ENCODE peak calls at places on chromosome 17, in ten cellular contexts. One of them, this sample, is unnamed.

GRCh38 chr17:82399030-82399429 is 19.1 kb upstream of the HEXD start:
- DNase-seq in IMR-90: peak; percentile 50
- DNase-seq in left ventricle myocardium inferior: peak; percentile 55
- DNase-seq in heart left ventricle: peak; percentile 38
- DNase-seq in H9: no peak
- DNase-seq in spleen: no peak
- DNase-seq in transverse colon: no peak
- DNase-seq in body of pancreas: no peak
- DNase-seq in GM23248: peak; percentile 92
- DNase-seq in A549: no peak
- DNase-seq in this sample: no peak

GRCh38 chr17:64531955-64532371 is 25.2 kb downstream of the CEP95 start:
- DNase-seq in IMR-90: peak; percentile 59
- DNase-seq in left ventricle myocardium inferior: no peak
- DNase-seq in heart left ventricle: no peak
- DNase-seq in H9: no peak
- DNase-seq in spleen: no peak
- DNase-seq in transverse colon: no peak
- DNase-seq in body of pancreas: no peak
- DNase-seq in GM23248: peak; percentile 56
- DNase-seq in A549: no peak
- DNase-seq in this sample: no peak

GRCh38 chr17:9022553-9023388 is 1.5 kb downstream of the NTN1 start:
- DNase-seq in IMR-90: no peak
- DNase-seq in left ventricle myocardium inferior: peak; percentile 18
- DNase-seq in heart left ventricle: no peak
- DNase-seq in H9: peak; percentile 69
- DNase-seq in spleen: no peak
- DNase-seq in transverse colon: no peak
- DNase-seq in body of pancreas: no peak
- DNase-seq in GM23248: peak; percentile 55
- DNase-seq in A549: peak; percentile 41
- DNase-seq in this sample: no peak

GRCh38 chr17:32495347-32496253 is 8.8 kb downstream of the CDK5R1 start:
- DNase-seq in IMR-90: peak; percentile 30
- DNase-seq in left ventricle myocardium inferior: no peak
- DNase-seq in heart left ventricle: peak; percentile 45
- DNase-seq in H9: no peak
- DNase-seq in spleen: peak; percentile 88
- DNase-seq in transverse colon: no peak
- DNase-seq in body of pancreas: no peak
- DNase-seq in GM23248: peak; percentile 64
- DNase-seq in A549: no peak
- DNase-seq in this sample: no peak

GRCh38 chr17:79575229-79575628 is 35.6 kb downstream of the RBFOX3 start:
- DNase-seq in IMR-90: no peak
- DNase-seq in left ventricle myocardium inferior: no peak
- DNase-seq in heart left ventricle: no peak
- DNase-seq in H9: no peak
- DNase-seq in spleen: peak; percentile 22
- DNase-seq in transverse colon: no peak
- DNase-seq in body of pancreas: no peak
- DNase-seq in GM23248: no peak
- DNase-seq in A549: no peak
- DNase-seq in this sample: no peak

GRCh38 chr17:79777166-79777843 is 643 bp upstream of the CBX2 start:
- DNase-seq in IMR-90: peak; percentile 32
- DNase-seq in left ventricle myocardium inferior: peak; percentile 68
- DNase-seq in heart left ventricle: peak; percentile 82
- DNase-seq in H9: peak; percentile 88
- DNase-seq in spleen: peak; percentile 88
- DNase-seq in transverse colon: peak; percentile 52
- DNase-seq in body of pancreas: peak; percentile 49
- DNase-seq in GM23248: peak; percentile 64
- DNase-seq in A549: peak; percentile 73
- DNase-seq in this sample: peak; percentile 35

GRCh38 chr17:11551442-11551841 is 46.8 kb upstream of the DNAH9 start:
- DNase-seq in IMR-90: no peak
- DNase-seq in left ventricle myocardium inferior: no peak
- DNase-seq in heart left ventricle: no peak
- DNase-seq in H9: no peak
- DNase-seq in spleen: no peak
- DNase-seq in transverse colon: no peak
- DNase-seq in body of pancreas: no peak
- DNase-seq in GM23248: no peak
- DNase-seq in A549: no peak
- DNase-seq in this sample: no peak

GRCh38 chr17:12046786-12047185 is 26.1 kb downstream of the MAP2K4 start:
- DNase-seq in IMR-90: no peak
- DNase-seq in left ventricle myocardium inferior: no peak
- DNase-seq in heart left ventricle: no peak
- DNase-seq in H9: no peak
- DNase-seq in spleen: no peak
- DNase-seq in transverse colon: no peak
- DNase-seq in body of pancreas: no peak
- DNase-seq in GM23248: no peak
- DNase-seq in A549: no peak
- DNase-seq in this sample: no peak

GRCh38 chr17:79647456-79647915 is 36.6 kb upstream of the RBFOX3 start:
- DNase-seq in IMR-90: no peak
- DNase-seq in left ventricle myocardium inferior: no peak
- DNase-seq in heart left ventricle: no peak
- DNase-seq in H9: peak; percentile 20
- DNase-seq in spleen: no peak
- DNase-seq in transverse colon: no peak
- DNase-seq in body of pancreas: no peak
- DNase-seq in GM23248: no peak
- DNase-seq in A549: no peak
- DNase-seq in this sample: no peak

GRCh38 chr17:44928136-44928535 is 12.8 kb upstream of the GFAP start:
- DNase-seq in IMR-90: no peak
- DNase-seq in left ventricle myocardium inferior: peak; percentile 9
- DNase-seq in heart left ventricle: no peak
- DNase-seq in H9: no peak
- DNase-seq in spleen: peak; percentile 39
- DNase-seq in transverse colon: peak; percentile 6
- DNase-seq in body of pancreas: no peak
- DNase-seq in GM23248: no peak
- DNase-seq in A549: no peak
- DNase-seq in this sample: no peak

GRCh38 chr17:53142890-53143289 is 679.8 kb upstream of the KIF2B start:
- DNase-seq in IMR-90: no peak
- DNase-seq in left ventricle myocardium inferior: no peak
- DNase-seq in heart left ventricle: no peak
- DNase-seq in H9: peak; percentile 55
- DNase-seq in spleen: no peak
- DNase-seq in transverse colon: no peak
- DNase-seq in body of pancreas: no peak
- DNase-seq in GM23248: no peak
- DNase-seq in A549: peak; percentile 41
- DNase-seq in this sample: no peak

GRCh38 chr17:71899317-71899716 is 221.5 kb upstream of the SOX9 start:
- DNase-seq in IMR-90: peak; percentile 59
- DNase-seq in left ventricle myocardium inferior: no peak
- DNase-seq in heart left ventricle: no peak
- DNase-seq in H9: no peak
- DNase-seq in spleen: no peak
- DNase-seq in transverse colon: no peak
- DNase-seq in body of pancreas: no peak
- DNase-seq in GM23248: peak; percentile 54
- DNase-seq in A549: no peak
- DNase-seq in this sample: no peak

GRCh38 chr17:35809855-35810461 is 674 bp downstream of the TAF15 start:
- DNase-seq in IMR-90: peak; percentile 23
- DNase-seq in left ventricle myocardium inferior: no peak
- DNase-seq in heart left ventricle: no peak
- DNase-seq in H9: peak; percentile 44
- DNase-seq in spleen: no peak
- DNase-seq in transverse colon: no peak
- DNase-seq in body of pancreas: no peak
- DNase-seq in GM23248: peak; percentile 75
- DNase-seq in A549: no peak
- DNase-seq in this sample: no peak

GRCh38 chr17:41762841-41763240 is 23.7 kb downstream of the JUP start:
- DNase-seq in IMR-90: no peak
- DNase-seq in left ventricle myocardium inferior: no peak
- DNase-seq in heart left ventricle: no peak
- DNase-seq in H9: no peak
- DNase-seq in spleen: no peak
- DNase-seq in transverse colon: no peak
- DNase-seq in body of pancreas: no peak
- DNase-seq in GM23248: no peak
- DNase-seq in A549: no peak
- DNase-seq in this sample: no peak

GRCh38 chr17:63440770-63441335 is 5.3 kb downstream of the CYB561 start:
- DNase-seq in IMR-90: no peak
- DNase-seq in left ventricle myocardium inferior: no peak
- DNase-seq in heart left ventricle: no peak
- DNase-seq in H9: no peak
- DNase-seq in spleen: no peak
- DNase-seq in transverse colon: no peak
- DNase-seq in body of pancreas: no peak
- DNase-seq in GM23248: no peak
- DNase-seq in A549: no peak
- DNase-seq in this sample: no peak

GRCh38 chr17:78959803-78960202 is 19.9 kb downstream of the LGALS3BP start:
- DNase-seq in IMR-90: no peak
- DNase-seq in left ventricle myocardium inferior: no peak
- DNase-seq in heart left ventricle: no peak
- DNase-seq in H9: peak; percentile 31
- DNase-seq in spleen: no peak
- DNase-seq in transverse colon: no peak
- DNase-seq in body of pancreas: no peak
- DNase-seq in GM23248: no peak
- DNase-seq in A549: no peak
- DNase-seq in this sample: no peak

GRCh38 chr17:42832934-42833770 is at the start of gene PSME3:
- DNase-seq in IMR-90: peak; percentile 85
- DNase-seq in left ventricle myocardium inferior: peak; percentile 91
- DNase-seq in heart left ventricle: peak; percentile 90
- DNase-seq in H9: peak; percentile 96
- DNase-seq in spleen: peak; percentile 99
- DNase-seq in transverse colon: peak; percentile 93
- DNase-seq in body of pancreas: peak; percentile 92
- DNase-seq in GM23248: peak; percentile 97
- DNase-seq in A549: peak; percentile 92
- DNase-seq in this sample: peak; percentile 90

GRCh38 chr17:75181608-75182318 is 996 bp downstream of the SUMO2 start:
- DNase-seq in IMR-90: no peak
- DNase-seq in left ventricle myocardium inferior: peak; percentile 17
- DNase-seq in heart left ventricle: no peak
- DNase-seq in H9: no peak
- DNase-seq in spleen: no peak
- DNase-seq in transverse colon: peak; percentile 30
- DNase-seq in body of pancreas: peak; percentile 8
- DNase-seq in GM23248: peak; percentile 68
- DNase-seq in A549: no peak
- DNase-seq in this sample: peak; percentile 39

GRCh38 chr17:75020331-75021110 is 8.1 kb downstream of the MRPL58 start:
- DNase-seq in IMR-90: no peak
- DNase-seq in left ventricle myocardium inferior: no peak
- DNase-seq in heart left ventricle: no peak
- DNase-seq in H9: no peak
- DNase-seq in spleen: no peak
- DNase-seq in transverse colon: no peak
- DNase-seq in body of pancreas: no peak
- DNase-seq in GM23248: no peak
- DNase-seq in A549: no peak
- DNase-seq in this sample: no peak

GRCh38 chr17:26807024-26807423 is 486.9 kb upstream of the WSB1 start:
- DNase-seq in IMR-90: no peak
- DNase-seq in left ventricle myocardium inferior: no peak
- DNase-seq in heart left ventricle: no peak
- DNase-seq in H9: no peak
- DNase-seq in spleen: no peak
- DNase-seq in transverse colon: no peak
- DNase-seq in body of pancreas: no peak
- DNase-seq in GM23248: no peak
- DNase-seq in A549: no peak
- DNase-seq in this sample: no peak
- H3K4me1 ChIP-seq in IMR-90: no peaks in the 10 kb centered on the region
- H3K4me1 ChIP-seq in left ventricle myocardium inferior: no peaks in the 10 kb centered on the region
- H3K4me1 ChIP-seq in heart left ventricle: no peaks in the 10 kb centered on the region
- H3K4me1 ChIP-seq in H9: no peaks in the 10 kb centered on the region
- H3K4me1 ChIP-seq in spleen: no peaks in the 10 kb centered on the region
- H3K4me1 ChIP-seq in transverse colon: no peaks in the 10 kb centered on the region
- H3K4me1 ChIP-seq in body of pancreas: no peaks in the 10 kb centered on the region
- H3K4me1 ChIP-seq in GM23248: no peaks in the 10 kb centered on the region
- H3K4me1 ChIP-seq in A549: no peaks in the 10 kb centered on the region
- H3K4me1 ChIP-seq in this sample: no peaks in the 10 kb centered on the region

GRCh38 chr17:77456271-77456950 is 315.6 kb downstream of the SEC14L1 start:
- DNase-seq in IMR-90: no peak
- DNase-seq in left ventricle myocardium inferior: no peak
- DNase-seq in heart left ventricle: no peak
- DNase-seq in H9: no peak
- DNase-seq in spleen: peak; percentile 79
- DNase-seq in transverse colon: peak; percentile 45
- DNase-seq in body of pancreas: no peak
- DNase-seq in GM23248: no peak
- DNase-seq in A549: no peak
- DNase-seq in this sample: no peak
- H3K4me1 ChIP-seq in IMR-90: peaks cover 61% of the 10 kb centered on the region
- H3K4me1 ChIP-seq in left ventricle myocardium inferior: peaks cover 97% of the 10 kb centered on the region
- H3K4me1 ChIP-seq in heart left ventricle: peaks cover 51% of the 10 kb centered on the region
- H3K4me1 ChIP-seq in H9: peaks cover 9% of the 10 kb centered on the region
- H3K4me1 ChIP-seq in spleen: peaks cover 90% of the 10 kb centered on the region
- H3K4me1 ChIP-seq in transverse colon: peaks cover 55% of the 10 kb centered on the region
- H3K4me1 ChIP-seq in body of pancreas: peaks cover 69% of the 10 kb centered on the region
- H3K4me1 ChIP-seq in GM23248: peaks cover 18% of the 10 kb centered on the region
- H3K4me1 ChIP-seq in A549: peaks cover 3% of the 10 kb centered on the region
- H3K4me1 ChIP-seq in this sample: peaks cover 40% of the 10 kb centered on the region

GRCh38 chr17:47690121-47690520 is 3.8 kb upstream of the TBKBP1 start:
- DNase-seq in IMR-90: no peak
- DNase-seq in left ventricle myocardium inferior: no peak
- DNase-seq in heart left ventricle: no peak
- DNase-seq in H9: peak; percentile 31
- DNase-seq in spleen: no peak
- DNase-seq in transverse colon: no peak
- DNase-seq in body of pancreas: no peak
- DNase-seq in GM23248: no peak
- DNase-seq in A549: no peak
- DNase-seq in this sample: no peak
- H3K4me1 ChIP-seq in IMR-90: peaks cover 24% of the 10 kb centered on the region
- H3K4me1 ChIP-seq in left ventricle myocardium inferior: peaks cover 49% of the 10 kb centered on the region
- H3K4me1 ChIP-seq in heart left ventricle: peaks cover 17% of the 10 kb centered on the region
- H3K4me1 ChIP-seq in H9: peaks cover 19% of the 10 kb centered on the region
- H3K4me1 ChIP-seq in spleen: peaks cover 22% of the 10 kb centered on the region
- H3K4me1 ChIP-seq in transverse colon: peaks cover 7% of the 10 kb centered on the region
- H3K4me1 ChIP-seq in body of pancreas: peaks cover 37% of the 10 kb centered on the region
- H3K4me1 ChIP-seq in GM23248: peaks cover 37% of the 10 kb centered on the region
- H3K4me1 ChIP-seq in A549: peaks cover 39% of the 10 kb centered on the region
- H3K4me1 ChIP-seq in this sample: peaks cover 14% of the 10 kb centered on the region

DNA sequence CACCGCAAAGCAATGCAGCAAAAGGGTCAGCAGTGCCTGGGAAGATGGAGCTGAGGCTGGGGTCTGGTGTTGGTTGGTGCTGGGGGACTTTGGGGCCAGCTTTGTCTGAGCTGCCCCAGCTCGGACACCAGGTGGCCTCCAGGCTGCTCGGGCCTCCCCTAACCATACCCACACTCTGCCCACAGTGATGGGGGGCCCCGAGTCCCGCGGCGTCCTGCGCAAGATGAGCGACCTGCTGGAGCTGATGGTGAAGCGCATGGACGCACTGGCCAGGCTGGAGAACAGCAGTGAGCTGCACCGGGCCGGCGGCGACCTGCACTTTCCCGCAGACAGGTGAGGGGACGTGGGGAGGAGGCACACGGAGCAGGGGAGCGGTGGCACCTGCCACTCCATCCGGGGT is 13.8 kb downstream of the MGAT5B start:
- DNase-seq in IMR-90: no peak
- DNase-seq in left ventricle myocardium inferior: no peak
- DNase-seq in heart left ventricle: no peak
- DNase-seq in H9: no peak
- DNase-seq in spleen: peak; percentile 66
- DNase-seq in transverse colon: no peak
- DNase-seq in body of pancreas: no peak
- DNase-seq in GM23248: no peak
- DNase-seq in A549: no peak
- DNase-seq in this sample: no peak
- H3K4me1 ChIP-seq in IMR-90: no peaks in the 10 kb centered on the region
- H3K4me1 ChIP-seq in left ventricle myocardium inferior: no peaks in the 10 kb centered on the region
- H3K4me1 ChIP-seq in heart left ventricle: no peaks in the 10 kb centered on the region
- H3K4me1 ChIP-seq in H9: peaks cover 7% of the 10 kb centered on the region
- H3K4me1 ChIP-seq in spleen: no peaks in the 10 kb centered on the region
- H3K4me1 ChIP-seq in transverse colon: no peaks in the 10 kb centered on the region
- H3K4me1 ChIP-seq in body of pancreas: no peaks in the 10 kb centered on the region
- H3K4me1 ChIP-seq in GM23248: no peaks in the 10 kb centered on the region
- H3K4me1 ChIP-seq in A549: no peaks in the 10 kb centered on the region
- H3K4me1 ChIP-seq in this sample: no peaks in the 10 kb centered on the region